ENCODE peak calls at places on chromosomes 3 and 15, in five cellular contexts. N is transverse colon, V is tibial nerve, U is uterus, F is right lobe of liver. Y is an unnamed sample. For H3K36me3, the result is how much of the 10 kb centered on the place peaks cover.

GRCh38 chr3:112027839-112028238 is 6.7 kb upstream of the TMPRSS7 start:
- DNase-seq in N (no peak), U (no peak), F (no peak), V (no peak), Y (no peak)

GRCh38 chr15:25946241-25946786 is 83.2 kb upstream of the ATP10A start:
- DNase-seq in F (no peak), U (no peak), N (no peak), V (no peak), Y (no peak)

GRCh38 chr15:88615303-88616107 is 5.6 kb upstream of the AEN start:
- DNase-seq in N (peak), V (no peak), F (peak), U (no peak), Y (no peak)

GRCh38 chr3:183371672-183371968 is 56.8 kb downstream of the MCF2L2 start:
- DNase-seq in U (no peak), F (no peak), V (no peak), N (no peak), Y (no peak)

GRCh38 chr15:45114076-45114750 is at the start of the genes DUOX2 and DUOXA2:
- DNase-seq in V (no peak), F (no peak), U (no peak), N (no peak), Y (no peak)

GRCh38 chr15:89749951-89750559 is 994 bp downstream of the MESP1 start:
- DNase-seq in U (no peak), F (no peak), N (peak), V (no peak), Y (peak)

GRCh38 chr15:80698636-80699035 is 3.5 kb downstream of the ABHD17C start:
- DNase-seq in F (no peak), V (no peak), N (no peak), U (no peak), Y (no peak)

GRCh38 chr15:58770519-58770856 is 614 bp upstream of the MINDY2 start:
- DNase-seq in N (peak), U (no peak), F (no peak), V (no peak), Y (no peak)

GRCh38 chr15:41512512-41513281 is 930 bp downstream of the LTK start:
- DNase-seq in V (no peak), U (no peak), N (peak), F (no peak), Y (peak)

GRCh38 chr3:109563149-109563548 is 225.8 kb upstream of the DPPA4 start:
- DNase-seq in N (no peak), U (no peak), V (no peak), F (no peak), Y (no peak)

GRCh38 chr15:45314960-45315359 is 62.9 kb downstream of the SLC28A2 start:
- DNase-seq in N (peak), F (no peak), U (no peak), V (no peak), Y (no peak)

GRCh38 chr15:57505949-57506391 is 85.7 kb upstream of the MYZAP start:
- DNase-seq in F (no peak), V (no peak), N (peak), U (no peak), Y (no peak)

GRCh38 chr15:27865926-27866325 is 233.2 kb downstream of the OCA2 start:
- DNase-seq in N (no peak), F (no peak), V (no peak), U (no peak), Y (no peak)

GRCh38 chr3:167783781-167784180 is 48.3 kb downstream of the SERPINI1 start:
- DNase-seq in N (no peak), F (no peak), U (peak), V (no peak), Y (no peak)

GRCh38 chr15:93037341-93038063 is 51.5 kb downstream of the RGMA start:
- DNase-seq in F (peak), U (peak), V (peak), N (no peak), Y (peak)

GRCh38 chr3:170012683-170013400 is 25.0 kb upstream of the GPR160 start:
- DNase-seq in U (no peak), V (no peak), N (no peak), F (no peak), Y (no peak)

GRCh38 chr3:149120051-149120972 is 9.1 kb upstream of the HPS3 start:
- DNase-seq in N (no peak), F (no peak), U (no peak), V (no peak), Y (no peak)

GRCh38 chr3:131714585-131715220 is 211.9 kb upstream of the MRPL3 start:
- DNase-seq in V (no peak), N (no peak), U (no peak), F (no peak), Y (no peak)

GRCh38 chr15:67303490-67304363 is 49.1 kb downstream of the IQCH start:
- DNase-seq in V (no peak), N (peak), U (no peak), F (no peak), Y (no peak)

GRCh38 chr3:183274609-183275008 is 21.6 kb downstream of the B3GNT5 start:
- DNase-seq in F (no peak), V (no peak), N (no peak), U (no peak), Y (no peak)

GRCh38 chr15:32682569-32682968 is 35.2 kb upstream of the GREM1 start:
- DNase-seq in V (no peak), U (no peak), F (no peak), N (no peak), Y (no peak)

GRCh38 chr3:185332026-185332735 is 30.8 kb upstream of the MAP3K13 start:
- DNase-seq in U (no peak), V (no peak), N (no peak), F (no peak), Y (no peak)

GRCh38 chr15:42879390-42879912 is 41.1 kb downstream of the TTBK2 start:
- DNase-seq in F (no peak), N (no peak), U (no peak), V (no peak), Y (no peak)

GRCh38 chr3:16599694-16600093 is 5.5 kb downstream of the DAZL start:
- DNase-seq in N (no peak), U (no peak), F (no peak), V (no peak), Y (no peak)

DNA sequence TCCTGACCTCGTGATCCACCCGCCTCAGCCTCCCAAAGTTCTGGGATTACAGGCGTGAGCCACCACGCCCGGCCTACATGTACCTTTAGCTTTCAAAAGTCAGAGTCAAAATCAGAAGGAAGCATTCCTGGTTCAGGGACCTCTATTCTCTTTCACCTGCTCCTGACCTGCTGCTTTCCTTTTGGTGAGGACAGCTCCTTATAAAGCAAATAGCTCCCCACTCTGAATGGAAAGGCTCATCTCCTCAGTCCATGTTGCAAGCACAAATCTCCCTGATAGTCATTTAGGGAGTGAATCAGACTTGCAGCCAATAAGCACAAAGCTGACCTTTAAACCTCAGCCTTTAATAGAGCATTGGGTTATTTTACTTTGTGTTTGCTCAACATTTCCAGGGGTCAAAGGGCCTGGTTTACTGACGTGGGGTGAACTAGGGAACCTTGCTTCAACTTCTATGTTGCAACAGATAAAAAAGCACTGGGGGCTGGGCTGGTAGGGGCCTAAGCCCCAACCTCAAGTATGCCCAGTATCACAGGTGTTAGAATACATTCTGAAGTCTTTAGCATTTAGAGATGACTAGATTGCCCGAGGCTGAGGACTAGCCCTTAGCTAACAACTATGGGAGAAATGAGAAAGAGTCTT is 43.1 kb downstream of the THRB start:
- DNase-seq in F (peak), N (peak), U (no peak), V (no peak), Y (no peak)
- TF ChIP-seq POLR2A in F (peak), N (no peak), U (no peak), V (no peak), Y (no peak)

GRCh38 chr15:84629033-84629432 is 25.1 kb downstream of the WDR73 start:
- DNase-seq in U (no peak), F (no peak), V (no peak), N (no peak), Y (no peak)
- H3K36me3 ChIP-seq in U (under half), F (under half), V (under half), N (under half), Y (under half)

GRCh38 chr3:194488007-194488742 is 1.4 kb upstream of the ATP13A3 start:
- DNase-seq in N (no peak), F (peak), U (no peak), V (no peak), Y (no peak)

GRCh38 chr3:194485876-194486539 is 794 bp downstream of the ATP13A3 start:
- DNase-seq in U (peak), V (no peak), N (peak), F (peak), Y (peak)

GRCh38 chr3:194485471-194485875 is 1.3 kb downstream of the ATP13A3 start:
- DNase-seq in N (no peak), U (no peak), F (no peak), V (no peak), Y (no peak)

GRCh38 chr3:194487289-194488006 is 646 bp upstream of the ATP13A3 start:
- DNase-seq in U (peak), N (peak), V (no peak), F (peak), Y (peak)

DNA sequence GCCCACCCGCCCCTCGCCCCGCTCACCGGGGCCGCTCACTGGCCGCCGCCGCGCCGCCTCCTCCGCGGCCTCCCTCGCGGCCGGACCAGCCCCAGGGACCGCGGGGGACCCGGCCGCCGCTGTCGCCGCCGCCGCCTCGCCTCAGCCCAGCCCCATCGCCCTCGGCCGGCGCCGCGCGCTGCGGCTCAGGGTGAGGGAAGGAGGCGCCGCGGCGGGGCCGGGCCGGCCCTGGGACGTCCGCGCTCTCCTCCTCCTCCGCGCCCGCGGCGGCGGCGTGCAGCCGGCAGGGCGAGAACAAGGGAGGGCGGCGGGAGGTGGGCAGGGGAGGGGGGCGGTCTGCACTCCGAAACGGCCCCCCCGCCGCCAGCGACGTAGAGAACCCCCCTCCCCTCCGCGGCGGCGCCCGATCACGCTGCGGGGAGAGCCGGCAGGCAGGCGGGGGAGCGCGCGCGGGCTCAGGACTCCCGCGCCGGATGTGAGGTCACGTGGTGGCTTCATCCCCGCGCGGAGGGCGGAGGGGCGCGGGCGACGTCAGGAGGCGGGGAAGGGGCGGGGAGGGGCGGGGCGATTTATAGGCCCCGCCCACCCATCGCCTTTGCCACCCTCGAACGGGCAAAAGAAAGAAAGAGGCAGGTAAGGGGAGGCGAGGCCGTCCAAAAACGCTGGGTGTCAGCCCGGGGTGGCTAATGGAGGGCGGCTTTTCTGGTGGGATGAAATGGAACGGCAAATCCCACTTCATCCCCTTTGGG is at the start of gene ATP13A3:
- DNase-seq in V (peak), N (peak), U (peak), F (peak), Y (peak)
- TF ChIP-seq POLR2A in V (peak), N (peak), U (peak), F (peak), Y (peak)

DNA sequence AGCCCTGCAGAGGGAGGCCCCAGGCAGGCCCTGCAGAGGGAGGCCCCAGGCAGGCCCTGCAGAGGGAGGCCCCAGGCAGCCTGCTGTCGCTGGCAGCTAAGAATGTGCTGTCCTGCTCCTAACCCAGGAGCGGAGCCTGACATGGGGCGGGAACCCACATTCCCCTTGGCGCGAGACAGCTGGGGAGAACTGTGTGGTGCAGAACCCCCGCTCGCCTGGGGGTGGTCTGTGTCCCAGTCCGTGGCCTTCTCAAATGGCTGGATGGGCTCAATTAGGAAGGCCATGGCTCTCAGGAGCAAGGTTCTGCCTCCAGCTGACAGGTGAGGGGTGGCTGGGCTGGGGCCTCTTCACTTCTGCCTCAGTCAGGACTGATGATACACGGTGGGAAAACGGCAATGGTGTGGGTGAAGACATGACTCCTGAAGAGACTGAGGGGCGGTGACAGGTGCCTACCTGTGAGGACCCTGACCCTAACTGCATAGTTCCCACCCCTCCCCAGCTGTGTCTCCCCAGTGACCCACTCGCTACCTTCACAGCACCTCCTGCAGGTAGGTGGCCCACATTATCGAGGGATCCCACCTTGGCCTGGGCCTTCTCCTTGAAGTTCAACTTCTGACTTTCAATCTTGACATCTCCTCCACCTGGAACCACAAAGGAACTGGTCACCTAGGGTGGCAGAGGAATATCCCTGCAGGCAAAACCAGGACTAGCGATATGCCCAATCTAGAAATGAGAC is 52.0 kb downstream of the DHX30 start:
- DNase-seq in U (no peak), F (no peak), V (no peak), N (no peak), Y (no peak)
- H3K36me3 ChIP-seq in U (under half), F (under half), V (under half), N (under half), Y (under half)

Y was measured in ovary.